ENCODE peak calls at places on chromosomes 3 and 15, in eight cellular contexts. S, B, N, F, P, G, U and K are unnamed samples.

GRCh38 chr3:5729852-5730251 is 542.3 kb downstream of the EDEM1 start:
- DNase-seq in B (no peak), U (no peak), G (no peak), S (no peak), F (no peak), P (no peak), N (no peak), K (no peak)

GRCh38 chr3:184540777-184541681 is 20.6 kb upstream of the EPHB3 start:
- DNase-seq in N (peak; percentile 95), S (peak; percentile 91), P (peak; percentile 31), G (peak; percentile 51), U (peak; percentile 31), F (peak; percentile 44), B (no peak), K (peak; percentile 71)

GRCh38 chr15:52112203-52112750 is 298 bp downstream of the BCL2L10 start:
- DNase-seq in S (peak; percentile 54), N (peak; percentile 83), B (no peak), U (no peak), P (no peak), G (peak; percentile 38), F (no peak), K (peak; percentile 37)

GRCh38 chr15:97961067-97961954 is 808 bp downstream of the ARRDC4 start:
- DNase-seq in S (peak; percentile 72), P (peak; percentile 20), F (no peak), G (no peak), U (no peak), B (no peak), N (peak; percentile 92), K (no peak)

GRCh38 chr3:185397676-185398075 is 34.7 kb downstream of the MAP3K13 start:
- DNase-seq in S (no peak), U (no peak), F (no peak), B (no peak), P (no peak), N (no peak), G (no peak), K (no peak)

GRCh38 chr3:128168830-128169229 is 15.5 kb downstream of the EEFSEC start:
- DNase-seq in P (no peak), B (no peak), N (peak; percentile 2), S (no peak), F (no peak), U (no peak), G (no peak), K (no peak)

GRCh38 chr3:186170516-186170915 is 61.6 kb upstream of the ETV5 start:
- DNase-seq in N (no peak), B (no peak), F (no peak), S (no peak), P (no peak), G (no peak), U (no peak), K (no peak)

GRCh38 chr15:90750186-90750585 is 33.0 kb downstream of the BLM start:
- DNase-seq in P (no peak), G (no peak), F (no peak), B (no peak), S (no peak), U (no peak), N (no peak), K (peak; percentile 80)